ENCODE peak calls at places on chromosome 21, in eight cellular contexts. I, D, R, Z, C, Q, O and G are unnamed samples.
A peak's percentile ranks its signal among the peaks of the same experiment; 100 is the strongest.

GRCh38 chr21:15552914-15553491 is 176.8 kb upstream of the USP25 start:
- DNase-seq in I (no peak), Q (no peak), Z (no peak), D (no peak), C (peak; percentile 1), R (peak; percentile 1), O (no peak), G (no peak)

GRCh38 chr21:17925900-17926299 is 106.7 kb upstream of the C21orf91 start:
- DNase-seq in R (no peak), Z (no peak), I (no peak), O (no peak), C (peak; percentile 24), D (no peak), Q (no peak), G (no peak)

GRCh38 chr21:27371688-27372331 is 404.9 kb upstream of the ADAMTS5 start:
- DNase-seq in D (no peak), I (no peak), Z (no peak), Q (no peak), O (no peak), C (peak; percentile 71), R (no peak), G (no peak)

GRCh38 chr21:36125513-36126121 is 9.3 kb upstream of the CBR3 start:
- DNase-seq in I (peak; percentile 32), C (peak; percentile 70), D (no peak), Z (peak; percentile 64), O (peak; percentile 71), R (no peak), Q (peak; percentile 63), G (peak; percentile 81)

GRCh38 chr21:41707231-41707988 is 59.4 kb downstream of the RIPK4 start:
- DNase-seq in Z (peak; percentile 36), C (no peak), O (no peak), Q (no peak), R (no peak), D (peak; percentile 26), I (no peak), G (no peak)

GRCh38 chr21:31117046-31117916 is 79.0 kb upstream of the KRTAP19-8 start:
- DNase-seq in C (peak; percentile 86), I (no peak), O (no peak), R (peak; percentile 9), D (peak; percentile 50), Q (no peak), Z (no peak), G (no peak)

GRCh38 chr21:22573834-22574233 is 1575.6 kb downstream of the NCAM2 start:
- DNase-seq in R (no peak), D (no peak), Q (no peak), O (no peak), I (no peak), C (no peak), Z (no peak), G (no peak)

GRCh38 chr21:37281993-37282392 is 14.9 kb upstream of the VPS26C start:
- DNase-seq in I (no peak), R (no peak), Q (no peak), C (no peak), D (no peak), O (no peak), Z (no peak), G (peak; percentile 37)

GRCh38 chr21:35349378-35350080 is 300.4 kb upstream of the RUNX1 start:
- DNase-seq in R (no peak), O (no peak), Q (no peak), C (peak; percentile 71), D (no peak), I (no peak), Z (no peak), G (no peak)

GRCh38 chr21:41713495-41714281 is 53.2 kb downstream of the RIPK4 start:
- DNase-seq in R (no peak), Z (peak; percentile 71), I (no peak), C (no peak), O (no peak), D (no peak), Q (no peak), G (no peak)

GRCh38 chr21:29360799-29361765 is 62.4 kb downstream of the BACH1 start:
- DNase-seq in Z (peak; percentile 56), Q (no peak), R (no peak), C (peak; percentile 40), I (no peak), O (no peak), D (no peak), G (no peak)

GRCh38 chr21:41479686-41480085 is 28.3 kb downstream of the TMPRSS2 start:
- DNase-seq in Z (no peak), Q (no peak), C (no peak), R (no peak), I (no peak), D (no peak), O (no peak), G (no peak)

GRCh38 chr21:38346286-38346685 is 89.5 kb downstream of the KCNJ15 start:
- DNase-seq in O (no peak), C (no peak), Z (no peak), I (no peak), Q (no peak), D (no peak), R (no peak), G (no peak)

GRCh38 chr21:42736646-42737350 is 83.4 kb downstream of the PDE9A start:
- DNase-seq in D (no peak), I (no peak), C (no peak), Z (peak; percentile 1), Q (no peak), R (no peak), O (no peak), G (no peak)
- H3K27ac ChIP-seq in D (no peak overlapping the region), I (no peak overlapping the region), C (no peak overlapping the region), Z (peak overlapping the region; percentile 68), Q (peak overlapping the region; percentile 93), R (no peak overlapping the region), O (no peak overlapping the region), G (peak overlapping the region; percentile 71)

GRCh38 chr21:40011371-40011770 is 144.1 kb downstream of the PCP4 start:
- DNase-seq in Q (no peak), O (no peak), I (no peak), D (no peak), R (no peak), C (no peak), Z (no peak), G (no peak)
- TF ChIP-seq POLR2A in Q (no peak), O (no peak), I (no peak), D (no peak), R (no peak), C (no peak), Z (no peak), G (no peak)

GRCh38 chr21:32256873-32257620 is 21.8 kb downstream of the MIS18A start:
- DNase-seq in Q (no peak), Z (peak; percentile 89), R (peak; percentile 18), O (peak; percentile 61), C (peak; percentile 91), D (no peak), I (peak; percentile 56), G (peak; percentile 83)

GRCh38 chr21:32253215-32253641 is 25.6 kb downstream of the MIS18A start:
- DNase-seq in C (peak; percentile 65), O (no peak), D (no peak), I (peak; percentile 70), Q (no peak), R (no peak), Z (peak; percentile 59), G (no peak)

GRCh38 chr21:32260130-32260529 is 18.7 kb downstream of the MIS18A start:
- DNase-seq in D (no peak), C (no peak), I (no peak), O (no peak), Q (no peak), Z (no peak), R (no peak), G (no peak)

GRCh38 chr21:32257952-32258785 is 20.7 kb downstream of the MIS18A start:
- DNase-seq in C (peak; percentile 85), D (peak; percentile 62), Z (peak; percentile 87), R (peak; percentile 47), Q (no peak), I (peak; percentile 65), O (peak; percentile 73), G (peak; percentile 87)

DNA sequence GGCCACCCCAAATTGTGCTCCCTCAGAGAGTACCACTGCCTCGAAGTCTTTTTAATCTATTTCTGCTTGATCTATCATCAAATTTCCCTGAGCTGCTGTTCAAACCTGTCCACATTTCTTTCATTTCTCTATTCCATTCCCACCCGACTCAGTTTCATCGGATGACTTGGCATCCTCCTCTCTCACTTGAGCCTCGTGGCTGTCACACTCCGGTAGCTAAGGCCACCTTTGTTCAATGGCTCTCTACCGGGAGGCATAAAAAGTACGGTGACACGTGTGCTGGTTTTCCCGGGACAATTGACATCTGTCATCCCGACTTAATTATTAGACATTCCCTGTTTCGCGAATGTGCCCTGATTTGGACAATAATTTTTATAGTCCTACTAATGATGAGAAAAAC is 22.6 kb downstream of the MIS18A start:
- DNase-seq in C (no peak), D (no peak), Q (no peak), I (no peak), O (no peak), Z (no peak), R (no peak), G (no peak)
- H3K27ac ChIP-seq in C (peak overlapping the region; percentile 49), D (no peak overlapping the region), Q (no peak overlapping the region), I (peak overlapping the region; percentile 3), O (peak overlapping the region; percentile 25), Z (no peak overlapping the region), R (no peak overlapping the region), G (no peak overlapping the region)

GRCh38 chr21:45072963-45073300 is 1.4 kb upstream of the ADARB1 start:
- DNase-seq in D (no peak), C (no peak), Z (peak; percentile 6), O (no peak), R (no peak), I (no peak), Q (no peak), G (no peak)

GRCh38 chr21:45074818-45075605 is 632 bp downstream of the ADARB1 start:
- DNase-seq in Q (no peak), I (no peak), Z (no peak), D (no peak), R (no peak), C (no peak), O (peak; percentile 26), G (peak; percentile 23)

GRCh38 chr21:45075606-45076244 is 1.3 kb downstream of the ADARB1 start:
- DNase-seq in Z (no peak), D (no peak), C (no peak), Q (no peak), R (no peak), I (no peak), O (no peak), G (no peak)

GRCh38 chr21:45073301-45074047 is 906 bp upstream of the ADARB1 start:
- DNase-seq in C (peak; percentile 44), I (no peak), Z (peak; percentile 55), R (no peak), Q (no peak), O (peak; percentile 51), D (no peak), G (peak; percentile 63)

DNA sequence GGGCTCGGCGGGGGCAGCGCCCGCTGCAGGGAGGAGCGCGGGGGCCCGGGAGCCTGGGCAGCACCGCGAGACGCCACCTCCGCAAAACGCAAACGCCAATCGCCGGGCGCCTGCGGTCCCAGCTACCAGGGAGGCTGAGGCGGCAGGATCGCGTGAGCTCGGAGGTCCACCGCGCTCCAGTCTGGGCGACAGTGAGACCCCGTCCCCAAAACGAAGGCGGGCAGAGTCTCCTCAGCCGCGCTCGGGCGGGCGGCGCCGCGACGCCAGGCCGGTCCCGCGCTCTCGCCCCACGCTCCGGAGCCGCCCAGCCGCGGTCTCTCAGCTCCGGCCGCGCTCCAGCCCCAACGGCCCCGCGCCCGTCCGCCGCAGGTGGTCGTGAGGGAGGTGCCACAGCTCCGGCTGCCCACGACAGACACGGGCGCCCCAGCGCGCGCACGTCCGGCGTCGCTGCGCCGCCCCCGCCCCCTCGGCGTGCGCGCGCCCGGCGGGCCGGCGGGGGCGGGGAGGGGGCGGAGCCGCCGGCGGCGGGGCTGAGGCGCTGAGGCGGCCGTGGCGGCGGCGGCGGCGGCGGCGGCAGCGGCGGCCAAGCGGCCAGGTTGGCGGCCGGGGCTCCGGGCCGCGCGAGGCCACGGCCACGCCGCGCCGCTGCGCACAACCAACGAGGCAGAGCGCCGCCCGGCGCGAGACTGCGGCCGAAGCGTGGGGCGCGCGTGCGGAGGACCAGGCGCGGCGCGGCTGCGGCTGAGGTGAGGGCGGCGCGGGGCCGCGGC is at the start of gene ADARB1:
- DNase-seq in I (peak; percentile 77), Z (peak; percentile 50), C (peak; percentile 56), Q (peak; percentile 45), D (no peak), R (peak; percentile 31), O (peak; percentile 59), G (peak; percentile 62)
- TF ChIP-seq POLR2A in I (peak; percentile 82), Z (no peak), C (peak; percentile 86), Q (no peak), D (peak; percentile 49), R (peak; percentile 65), O (no peak), G (no peak)